ENCODE peak calls at places on chromosomes 6 and 20, in eight cellular contexts. V, K, C, P, G, X, O and Q are unnamed samples.

GRCh38 chr6:144644776-144645175 is 359.6 kb downstream of the UTRN start:
- DNase-seq in V (no peak), K (no peak), C (no peak), P (no peak), G (no peak), X (no peak), O (no peak), Q (no peak)

GRCh38 chr6:12288844-12289654 is 1.1 kb upstream of the EDN1 start:
- DNase-seq in V (no peak), K (peak), C (peak), P (peak), G (peak), X (peak), O (no peak), Q (no peak)

GRCh38 chr6:163773646-163774045 is 359.1 kb downstream of the QKI start:
- DNase-seq in V (no peak), K (no peak), C (no peak), P (no peak), G (no peak), X (no peak), O (no peak), Q (no peak)

GRCh38 chr6:15547379-15547778 is 115.4 kb downstream of the DTNBP1 start:
- DNase-seq in V (no peak), K (peak), C (no peak), P (no peak), G (no peak), X (no peak), O (no peak), Q (no peak)

GRCh38 chr6:155201461-155202226 is 62.2 kb upstream of the CLDN20 start:
- DNase-seq in V (no peak), K (peak), C (peak), P (no peak), G (no peak), X (no peak), O (no peak), Q (no peak)

GRCh38 chr6:50276771-50277261 is 227.1 kb upstream of the DEFB112 start:
- DNase-seq in V (no peak), K (no peak), C (no peak), P (no peak), G (no peak), X (no peak), O (no peak), Q (no peak)

GRCh38 chr6:164692772-164693171 is 616.6 kb downstream of the C6orf118 start:
- DNase-seq in V (no peak), K (no peak), C (no peak), P (no peak), G (no peak), X (no peak), O (no peak), Q (no peak)

GRCh38 chr20:50717974-50718761 is 13.2 kb upstream of the PARD6B start:
- DNase-seq in V (no peak), K (no peak), C (no peak), P (no peak), G (no peak), X (no peak), O (no peak), Q (no peak)

GRCh38 chr6:167504412-167504961 is 179.6 kb downstream of the TTLL2 start:
- DNase-seq in V (no peak), K (no peak), C (no peak), P (no peak), G (no peak), X (no peak), O (no peak), Q (no peak)

GRCh38 chr6:54135665-54136370 is 24.6 kb downstream of the MLIP start:
- DNase-seq in V (no peak), K (peak), C (peak), P (no peak), G (no peak), X (no peak), O (no peak), Q (no peak)

GRCh38 chr6:41170547-41171160 is 7.7 kb upstream of the TREM2 start:
- DNase-seq in V (no peak), K (no peak), C (no peak), P (no peak), G (no peak), X (no peak), O (no peak), Q (no peak)

GRCh38 chr20:9594284-9594875 is 80.0 kb downstream of the LAMP5 start:
- DNase-seq in V (no peak), K (no peak), C (no peak), P (no peak), G (no peak), X (no peak), O (no peak), Q (no peak)

GRCh38 chr6:97077380-97077779 is 152.9 kb downstream of the KLHL32 start:
- DNase-seq in V (no peak), K (peak), C (no peak), P (no peak), G (no peak), X (no peak), O (no peak), Q (no peak)

GRCh38 chr20:1907586-1907985 is 12.4 kb downstream of the SIRPA start:
- DNase-seq in V (no peak), K (no peak), C (peak), P (no peak), G (no peak), X (no peak), O (no peak), Q (no peak)

GRCh38 chr6:44002591-44003344 is 124.5 kb downstream of the MRPL14 start:
- DNase-seq in V (peak), K (peak), C (peak), P (peak), G (peak), X (peak), O (no peak), Q (no peak)

GRCh38 chr20:15446373-15446772 is 1109.0 kb upstream of the FLRT3 start:
- DNase-seq in V (peak), K (no peak), C (peak), P (no peak), G (no peak), X (no peak), O (no peak), Q (no peak)

GRCh38 chr6:2086328-2087008 is 158.9 kb downstream of the GMDS start:
- DNase-seq in V (no peak), K (no peak), C (no peak), P (no peak), G (no peak), X (no peak), O (no peak), Q (no peak)

GRCh38 chr6:34914358-34914757 is 25.3 kb downstream of the ANKS1A start:
- DNase-seq in V (no peak), K (no peak), C (no peak), P (no peak), G (no peak), X (no peak), O (no peak), Q (no peak)

GRCh38 chr6:144559865-144560603 is 274.9 kb downstream of the UTRN start:
- DNase-seq in V (no peak), K (peak), C (no peak), P (peak), G (peak), X (no peak), O (no peak), Q (no peak)

GRCh38 chr6:41051873-41052272 is 1.1 kb upstream of the APOBEC2 start:
- DNase-seq in V (no peak), K (peak), C (no peak), P (no peak), G (no peak), X (no peak), O (no peak), Q (no peak)

GRCh38 chr20:2230671-2231488 is 64.9 kb upstream of the TGM3 start:
- DNase-seq in V (no peak), K (no peak), C (no peak), P (no peak), G (no peak), X (no peak), O (no peak), Q (no peak)

GRCh38 chr20:10603971-10604864 is 69.6 kb downstream of the JAG1 start:
- DNase-seq in V (peak), K (no peak), C (peak), P (no peak), G (no peak), X (peak), O (no peak), Q (no peak)

GRCh38 chr6:35088281-35089215 is 52.6 kb downstream of the TCP11 start:
- DNase-seq in V (no peak), K (no peak), C (no peak), P (no peak), G (no peak), X (no peak), O (no peak), Q (no peak)

GRCh38 chr6:122361314-122361979 is 38.0 kb upstream of the HSF2 start:
- DNase-seq in V (no peak), K (no peak), C (no peak), P (no peak), G (no peak), X (no peak), O (no peak), Q (no peak)

GRCh38 chr6:88662653-88663174 is 300.7 kb downstream of the RNGTT start:
- DNase-seq in V (no peak), K (no peak), C (no peak), P (no peak), G (no peak), X (no peak), O (no peak), Q (no peak)

GRCh38 chr6:1987640-1988039 is 257.8 kb downstream of the GMDS start:
- DNase-seq in V (no peak), K (peak), C (peak), P (no peak), G (no peak), X (no peak), O (no peak), Q (no peak)

GRCh38 chr20:17655865-17656489 is 26.1 kb downstream of the RRBP1 start:
- DNase-seq in V (no peak), K (no peak), C (peak), P (peak), G (no peak), X (no peak), O (no peak), Q (no peak)

GRCh38 chr20:43658068-43658722 is 8.7 kb upstream of the MYBL2 start:
- DNase-seq in V (no peak), K (no peak), C (peak), P (peak), G (peak), X (no peak), O (no peak), Q (no peak)

GRCh38 chr6:121042766-121043165 is 291.5 kb downstream of the TBC1D32 start:
- DNase-seq in V (no peak), K (no peak), C (no peak), P (no peak), G (no peak), X (no peak), O (no peak), Q (no peak)